ENCODE peak calls at places on chromosome 2, in four cellular contexts. R is choroid plexus epithelial cell, K is fibroblast of villous mesenchyme, N is ovary. W is an unnamed sample.

GRCh38 chr2:117321816-117322215 is 492.7 kb upstream of the DDX18 start:
- DNase-seq in R (no peak), K (no peak), N (no peak), W (no peak)

GRCh38 chr2:105454801-105455485 is 56.1 kb upstream of the FHL2 start:
- DNase-seq in R (peak), K (peak), N (no peak), W (peak)

GRCh38 chr2:9975805-9976447 is 24.4 kb downstream of the GRHL1 start:
- DNase-seq in R (peak), K (peak), N (no peak), W (peak)

GRCh38 chr2:228675042-228675441 is 493.6 kb upstream of the SPHKAP start:
- DNase-seq in R (peak), K (peak), N (no peak), W (no peak)

GRCh38 chr2:99821572-99822369 is 320.6 kb downstream of the AFF3 start:
- DNase-seq in R (peak), K (peak), N (no peak), W (peak)

GRCh38 chr2:34705556-34706247 is 1106.6 kb upstream of the FAM98A start:
- DNase-seq in R (no peak), K (no peak), N (no peak), W (no peak)

GRCh38 chr2:160836755-160837154 is 323.5 kb upstream of the TANK start:
- DNase-seq in R (peak), K (peak), N (no peak), W (peak)

GRCh38 chr2:23484163-23484740 is 99.3 kb downstream of the KLHL29 start:
- DNase-seq in R (no peak), K (no peak), N (no peak), W (no peak)

GRCh38 chr2:85807756-85808155 is 54.0 kb downstream of the ATOH8 start:
- DNase-seq in R (no peak), K (no peak), N (no peak), W (no peak)

GRCh38 chr2:236109473-236109872 is 58.7 kb downstream of the GBX2 start:
- DNase-seq in R (no peak), K (no peak), N (no peak), W (no peak)

GRCh38 chr2:96106991-96107882 is 9.1 kb downstream of the ADRA2B start:
- DNase-seq in R (no peak), K (no peak), N (no peak), W (no peak)

GRCh38 chr2:74873041-74873440 is 39.1 kb downstream of the HK2 start:
- DNase-seq in R (no peak), K (no peak), N (no peak), W (no peak)

GRCh38 chr2:21294446-21294845 is 170.7 kb downstream of the TDRD15 start:
- DNase-seq in R (no peak), K (no peak), N (no peak), W (no peak)

GRCh38 chr2:111118455-111119003 is 2.2 kb upstream of the BCL2L11 start:
- DNase-seq in R (no peak), K (peak), N (peak), W (no peak)

GRCh38 chr2:120912101-120912985 is 176.7 kb downstream of the GLI2 start:
- DNase-seq in R (peak), K (peak), N (peak), W (peak)

GRCh38 chr2:27798948-27799645 is 27.6 kb downstream of the MRPL33 start:
- DNase-seq in R (peak), K (peak), N (no peak), W (peak)

GRCh38 chr2:229300814-229301213 is 29.7 kb upstream of the PID1 start:
- DNase-seq in R (peak), K (peak), N (no peak), W (no peak)

GRCh38 chr2:148615446-148615845 is 29.1 kb upstream of the EPC2 start:
- DNase-seq in R (peak), K (no peak), N (no peak), W (no peak)

GRCh38 chr2:96114546-96114902 is 1.8 kb downstream of the ADRA2B start:
- DNase-seq in R (no peak), K (no peak), N (no peak), W (no peak)

GRCh38 chr2:209908511-209908910 is 93.9 kb upstream of the RPE start:
- DNase-seq in R (no peak), K (no peak), N (no peak), W (no peak)

GRCh38 chr2:209875270-209875669 is 103.6 kb downstream of the UNC80 start:
- DNase-seq in R (no peak), K (no peak), N (no peak), W (no peak)

GRCh38 chr2:200467806-200468686 is 41.8 kb downstream of the KCTD18 start:
- DNase-seq in R (no peak), K (no peak), N (no peak), W (no peak)

DNA sequence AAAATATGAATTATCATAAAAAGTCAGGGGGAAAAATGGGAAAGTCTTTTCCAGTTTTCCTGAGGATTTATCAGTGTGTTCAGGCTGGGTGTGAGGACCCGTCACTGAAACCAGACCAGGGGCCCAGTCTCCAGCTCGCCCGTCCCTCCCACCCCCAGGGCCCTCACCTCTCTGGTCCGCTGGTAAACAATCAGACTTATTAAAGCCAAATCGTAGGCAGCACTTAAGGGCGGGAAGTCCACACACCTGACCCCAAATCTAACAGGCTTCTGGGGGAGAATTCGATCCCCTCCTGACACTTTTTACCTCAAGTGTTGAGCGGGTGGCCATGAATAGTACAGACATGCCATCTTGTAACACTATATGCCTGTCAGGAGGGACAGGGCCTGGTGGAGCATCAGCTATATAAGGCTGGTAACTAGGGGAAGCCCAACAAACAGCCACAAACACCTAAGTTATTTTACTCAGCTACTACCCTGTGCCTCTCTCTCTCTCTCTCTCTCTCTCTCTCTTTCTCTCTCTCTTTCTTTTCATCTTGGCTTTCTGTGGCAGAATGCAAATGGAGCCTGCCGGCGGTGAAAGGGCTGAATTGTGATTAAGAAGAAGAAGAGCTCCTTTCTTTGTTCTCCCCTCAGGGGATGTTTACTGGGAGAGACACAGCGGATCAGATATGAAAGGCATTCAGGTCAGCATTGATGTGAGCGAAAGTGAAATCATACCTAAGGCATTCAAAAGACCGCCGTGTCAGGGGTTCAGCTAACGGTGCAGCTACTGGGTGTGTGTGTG is 9.5 kb downstream of the ZEB2 start:
- DNase-seq in R (peak), K (peak), N (no peak), W (no peak)
- H3K4me3 ChIP-seq in R (peak), K (peak), N (no peak), W (peak)

GRCh38 chr2:168522446-168522845 is 66.4 kb downstream of the CERS6 start:
- DNase-seq in R (no peak), K (no peak), N (no peak), W (no peak)

GRCh38 chr2:168517801-168518200 is 61.7 kb downstream of the CERS6 start:
- DNase-seq in R (no peak), K (no peak), N (no peak), W (no peak)

GRCh38 chr2:168518555-168519066 is 62.5 kb downstream of the CERS6 start:
- DNase-seq in R (peak), K (peak), N (no peak), W (no peak)

GRCh38 chr2:168521342-168521741 is 65.3 kb downstream of the CERS6 start:
- DNase-seq in R (no peak), K (peak), N (no peak), W (no peak)

DNA sequence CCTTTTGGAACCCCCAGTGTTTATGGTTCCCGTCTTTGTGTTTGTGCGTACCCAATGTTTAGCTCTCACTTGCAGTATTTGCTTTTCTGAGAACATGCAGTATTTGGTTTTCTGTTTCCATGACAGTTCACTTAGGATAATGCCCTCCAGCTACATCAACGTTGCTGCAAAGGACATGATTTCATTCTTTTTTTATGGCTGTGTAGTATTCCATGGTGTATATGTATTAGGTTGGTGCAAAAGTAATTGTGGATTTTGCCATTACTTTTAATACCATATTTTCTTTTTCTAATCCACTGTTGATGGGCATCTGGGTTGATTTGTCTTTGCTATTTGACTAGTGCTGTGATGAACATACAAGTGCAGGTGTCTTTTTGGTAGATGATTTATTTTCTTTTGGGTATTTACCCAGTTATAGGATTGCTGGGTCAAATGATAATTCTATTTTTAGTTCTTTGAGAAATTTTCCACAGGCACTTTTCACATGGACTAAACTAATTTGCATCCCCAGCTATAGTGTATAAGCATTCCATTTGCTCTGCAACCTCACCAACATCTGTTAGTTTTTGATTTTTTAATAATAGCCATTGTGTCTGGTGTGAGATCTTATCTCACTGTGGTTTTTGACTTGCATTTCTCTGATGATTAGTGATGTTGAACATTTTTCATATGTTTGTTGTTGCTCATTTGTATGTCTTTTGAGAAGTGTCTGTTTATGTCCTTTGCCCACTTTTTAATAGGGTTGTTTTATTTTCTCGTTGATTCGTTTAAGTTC is 63.6 kb downstream of the CERS6 start:
- DNase-seq in R (no peak), K (peak), N (no peak), W (no peak)
- H3K4me3 ChIP-seq in R (no peak), K (no peak), N (no peak), W (no peak)

GRCh38 chr2:188974184-188974583 is at the start of gene COL3A1:
- DNase-seq in R (peak), K (peak), N (peak), W (no peak)

GRCh38 chr2:188979119-188979729 is 5.1 kb downstream of the COL3A1 start:
- DNase-seq in R (peak), K (peak), N (no peak), W (no peak)

GRCh38 chr2:188978291-188979081 is 4.3 kb downstream of the COL3A1 start:
- DNase-seq in R (peak), K (peak), N (no peak), W (no peak)

GRCh38 chr2:188975497-188976102 is 1.4 kb downstream of the COL3A1 start:
- DNase-seq in R (peak), K (peak), N (peak), W (no peak)

GRCh38 chr2:188976545-188977268 is 2.5 kb downstream of the COL3A1 start:
- DNase-seq in R (peak), K (peak), N (no peak), W (no peak)
- H3K4me3 ChIP-seq in R (peak), K (peak), N (peak), W (no peak)

DNA sequence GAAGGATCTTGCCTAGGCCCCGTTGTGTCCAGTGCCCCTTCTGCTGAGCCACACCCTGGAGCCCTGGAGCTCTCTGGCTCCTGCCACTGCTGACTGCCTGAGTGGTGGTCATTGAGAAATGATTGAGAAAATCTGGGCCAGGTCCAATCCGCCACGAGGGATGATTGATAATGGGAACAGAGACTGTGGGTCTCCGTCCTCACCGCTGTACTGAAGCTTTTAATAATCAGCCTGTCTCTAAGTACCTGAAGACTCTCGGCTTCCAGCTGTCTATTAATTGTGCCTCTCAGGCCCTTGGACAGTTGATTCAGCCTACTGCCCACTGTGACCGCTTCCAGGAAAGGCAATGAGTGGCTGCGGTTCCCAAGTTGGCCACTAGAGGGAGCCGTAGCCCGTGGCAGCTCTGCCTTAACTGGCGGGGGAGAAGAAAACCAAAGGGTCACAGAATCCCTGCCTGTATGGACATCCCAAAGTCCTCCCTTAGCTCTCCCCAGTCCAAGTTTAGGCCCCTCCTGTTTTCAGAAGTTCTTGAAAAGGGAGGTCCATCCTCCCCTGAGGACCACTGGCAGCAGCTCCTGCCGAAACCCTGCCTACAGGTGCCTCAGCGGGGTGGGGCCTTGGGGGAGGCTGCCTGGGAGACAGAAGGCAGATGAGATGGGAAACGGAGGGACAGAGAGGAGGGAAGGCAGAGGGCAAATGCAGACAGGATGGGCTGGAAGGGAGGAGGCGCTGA is 213.6 kb downstream of the TNS1 start:
- DNase-seq in R (peak), K (peak), N (peak), W (no peak)
- H3K4me3 ChIP-seq in R (no peak), K (no peak), N (no peak), W (no peak)

DNA sequence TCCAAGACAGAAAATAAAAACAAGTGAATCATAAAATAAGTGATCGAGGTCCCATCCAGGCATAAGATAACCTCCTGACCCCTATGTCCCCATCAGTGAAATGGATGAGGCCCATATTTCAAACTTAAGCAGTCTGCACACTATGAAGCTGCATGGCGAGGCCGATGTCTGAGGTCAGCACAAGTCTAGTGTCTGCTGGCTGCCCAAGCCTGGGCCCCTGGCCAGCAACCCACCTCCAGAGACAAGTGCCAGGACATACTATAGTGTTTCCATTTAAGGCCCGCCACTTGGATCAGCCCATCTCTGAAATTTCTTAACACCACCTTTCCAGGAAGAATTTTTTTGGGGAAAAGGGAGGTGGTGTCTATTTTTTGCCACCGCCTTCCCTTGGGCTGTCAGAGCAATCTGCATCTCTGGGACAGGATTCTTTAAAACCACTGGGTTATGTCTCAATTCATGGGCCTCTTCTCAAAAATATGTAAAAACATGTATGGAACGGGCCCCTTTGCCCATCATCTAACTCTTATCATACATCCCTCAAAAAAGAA is 1.8 kb downstream of the ACVR1 start:
- DNase-seq in R (no peak), K (peak), N (peak), W (no peak)
- H3K4me3 ChIP-seq in R (peak), K (peak), N (peak), W (peak)

DNA sequence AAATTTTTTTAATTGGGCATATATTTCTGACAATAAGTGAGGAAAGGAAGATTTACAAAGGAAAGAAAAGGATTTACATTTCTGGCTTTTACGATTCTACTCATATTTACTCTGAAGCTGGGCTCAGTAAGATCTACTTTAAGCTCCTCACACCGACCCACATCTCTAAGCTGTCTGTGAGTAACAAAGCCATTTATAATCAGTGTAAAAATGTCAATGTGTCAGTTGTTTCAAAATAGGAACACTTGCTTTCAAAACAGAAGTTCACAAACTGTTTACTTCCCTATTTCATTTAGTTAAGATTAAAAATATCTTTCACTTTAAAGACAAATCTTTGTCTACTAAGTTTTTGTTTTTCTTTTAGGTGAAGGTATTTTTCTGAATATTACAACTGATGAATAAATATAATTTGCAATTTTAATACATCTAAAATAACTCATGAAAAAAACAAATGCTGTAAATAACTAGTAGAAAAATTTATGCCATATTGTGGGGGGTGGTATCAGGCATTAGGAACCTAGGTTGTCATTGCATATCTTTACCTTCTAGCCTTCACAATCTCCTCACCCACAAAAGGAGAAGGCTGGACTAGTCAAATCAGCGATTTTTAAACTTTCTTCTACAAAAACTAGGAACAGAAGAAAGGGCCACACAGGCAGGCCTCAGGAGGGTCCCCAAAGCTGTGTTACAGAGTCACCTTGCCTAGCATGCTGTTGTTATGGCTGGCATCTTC is 64.5 kb downstream of the TMEM131 start:
- DNase-seq in R (no peak), K (peak), N (no peak), W (no peak)
- H3K4me3 ChIP-seq in R (no peak), K (no peak), N (no peak), W (no peak)

DNA sequence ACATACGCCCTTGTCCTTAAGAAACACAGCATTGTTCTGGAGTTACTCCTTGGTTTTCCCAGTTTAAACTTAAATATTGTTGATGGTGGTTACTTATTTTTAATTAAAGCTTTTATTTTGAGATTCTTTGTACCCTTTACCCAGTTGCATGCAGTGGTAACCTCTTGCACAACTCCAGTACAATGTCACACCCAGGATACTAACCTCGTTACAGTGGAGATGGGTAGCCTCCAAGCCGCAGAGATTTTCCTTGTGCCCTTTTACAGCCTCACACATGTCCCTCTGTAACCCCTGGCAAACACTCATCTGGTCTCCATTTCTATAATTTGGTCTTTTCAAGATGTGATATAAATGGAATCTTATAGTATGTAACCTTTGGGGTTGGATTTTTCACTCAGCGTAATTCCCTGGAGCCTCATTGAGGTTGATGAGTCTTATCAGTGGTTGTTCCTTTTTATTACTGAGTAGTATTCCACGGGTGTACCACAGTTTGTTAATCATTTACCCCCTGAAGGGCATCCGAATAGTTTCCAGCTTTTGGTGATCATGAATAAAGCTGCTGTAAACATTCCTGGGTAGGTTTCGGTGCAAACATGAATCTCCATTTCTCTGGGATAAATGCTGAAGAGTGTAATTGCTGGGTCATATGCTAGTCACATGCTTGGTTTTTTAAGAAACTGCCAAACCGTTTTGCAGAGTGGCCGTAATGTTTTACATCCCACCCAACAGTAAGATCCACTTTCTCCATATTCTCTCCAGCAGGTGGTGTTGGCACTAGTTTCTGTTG is 68.5 kb downstream of the DGKD start:
- DNase-seq in R (no peak), K (no peak), N (no peak), W (no peak)
- H3K4me3 ChIP-seq in R (no peak), K (no peak), N (no peak), W (no peak)

W was measured in retinal pigment epithelial cell.